ENCODE peak calls at places on chromosomes 4 and X, in five cellular contexts. W is prostate gland, J is Peyer's patch, O is heart left ventricle, H is A549. F is an unnamed sample.

GRCh38 chr4:112343330-112343729 is 46.2 kb downstream of the ALPK1 start:
- DNase-seq in H (no peak), J (no peak), W (no peak), O (no peak), F (no peak)

GRCh38 chr4:55795342-55795741 is 24.2 kb upstream of the EXOC1L start:
- DNase-seq in H (no peak), J (no peak), W (no peak), O (no peak), F (no peak)

GRCh38 chr4:10089346-10089745 is 27.3 kb downstream of the WDR1 start:
- DNase-seq in W (no peak), J (peak), O (peak), H (no peak), F (no peak)

GRCh38 chr4:39758176-39758575 is 60.2 kb downstream of the UBE2K start:
- DNase-seq in O (no peak), W (no peak), J (no peak), H (no peak), F (no peak)

GRCh38 chrX:139881572-139881971 is 51.3 kb downstream of the ATP11C start:
- DNase-seq in O (no peak), J (no peak), H (no peak), W (no peak), F (no peak)

GRCh38 chrX:132955710-132956109 is 2.7 kb downstream of the HS6ST2 start:
- DNase-seq in W (no peak), H (no peak), J (no peak), O (no peak), F (no peak)

GRCh38 chr4:119025440-119025839 is 110.2 kb upstream of the MYOZ2 start:
- DNase-seq in H (no peak), W (peak), O (no peak), J (peak), F (no peak)

GRCh38 chrX:76428243-76429130 is 977 bp downstream of the MAGEE1 start:
- DNase-seq in H (no peak), O (peak), J (peak), W (peak), F (peak)

GRCh38 chr4:168707205-168707604 is 210.4 kb downstream of the PALLD start:
- DNase-seq in W (no peak), O (no peak), H (no peak), J (no peak), F (no peak)

GRCh38 chrX:21740329-21741274 is 17.3 kb downstream of the SMPX start:
- DNase-seq in J (no peak), H (no peak), W (peak), O (peak), F (no peak)

GRCh38 chrX:24463077-24463476 is 2.0 kb upstream of the PDK3 start:
- DNase-seq in W (no peak), H (no peak), O (no peak), J (no peak), F (no peak)

GRCh38 chrX:24465524-24465850 is 401 bp downstream of the PDK3 start:
- DNase-seq in H (no peak), W (no peak), J (peak), O (no peak), F (no peak)

GRCh38 chrX:24464498-24464835 is 619 bp upstream of the PDK3 start:
- DNase-seq in W (no peak), J (no peak), H (no peak), O (no peak), F (no peak)

GRCh38 chrX:24466025-24466424 is 939 bp downstream of the PDK3 start:
- DNase-seq in O (no peak), H (no peak), W (no peak), J (no peak), F (no peak)

DNA sequence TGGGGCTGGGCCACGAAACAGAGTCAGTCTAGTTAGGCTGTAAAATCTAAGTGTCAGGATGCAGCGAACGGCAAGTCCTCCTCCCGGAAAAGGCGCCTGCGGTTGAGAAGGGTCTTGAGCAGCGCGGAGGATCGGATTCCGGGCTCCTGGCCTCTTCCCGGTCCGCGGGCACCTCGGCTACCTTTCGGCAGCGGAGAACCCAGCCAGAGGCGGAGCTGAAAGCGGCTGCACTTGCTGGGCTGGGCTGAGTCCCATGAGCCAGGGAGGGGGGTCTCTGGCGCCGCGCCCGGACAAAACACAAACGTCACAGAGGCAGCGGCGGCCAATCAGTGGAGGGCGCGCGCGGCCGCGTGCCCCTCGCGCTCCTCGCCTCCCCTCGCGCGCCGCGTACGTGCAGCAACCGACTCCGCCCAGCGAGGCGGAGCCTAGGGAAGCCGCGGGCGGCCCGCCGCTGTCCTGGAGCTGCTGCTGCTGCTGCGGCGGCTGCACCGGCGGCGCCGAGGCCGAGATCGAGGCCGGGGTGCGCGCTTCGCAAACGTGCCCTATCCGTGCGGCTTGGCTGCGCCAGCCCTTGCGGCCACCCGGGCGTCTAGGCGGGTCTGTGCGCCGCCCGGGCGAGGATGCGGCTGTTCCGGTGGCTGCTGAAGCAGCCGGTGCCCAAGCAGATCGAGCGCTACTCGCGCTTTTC is at the start of gene PDK3:
- DNase-seq in J (peak), H (peak), W (peak), O (peak), F (peak)
- TF ChIP-seq POLR2A in J (peak), H (peak), W (peak), O (no peak), F (peak)

GRCh38 chr4:3845744-3846429 is 79.7 kb downstream of the ADRA2C start:
- DNase-seq in J (no peak), H (no peak), O (peak), W (no peak), F (no peak)
- TF ChIP-seq POLR2A in J (no peak), H (no peak), O (no peak), W (no peak), F (no peak)

GRCh38 chrX:38805294-38806053 is 4.2 kb downstream of the MID1IP1 start:
- DNase-seq in W (peak), O (peak), H (peak), J (peak), F (peak)

GRCh38 chrX:38803286-38803608 is 2.0 kb downstream of the MID1IP1 start:
- DNase-seq in W (no peak), H (no peak), O (no peak), J (no peak), F (no peak)

GRCh38 chrX:38806054-38806389 is 4.8 kb downstream of the MID1IP1 start:
- DNase-seq in O (no peak), H (peak), J (peak), W (no peak), F (peak)

GRCh38 chrX:38804481-38805293 is 3.4 kb downstream of the MID1IP1 start:
- DNase-seq in J (peak), O (peak), W (no peak), H (peak), F (no peak)

GRCh38 chrX:38803609-38804480 is 2.6 kb downstream of the MID1IP1 start:
- DNase-seq in H (peak), O (peak), J (peak), W (peak), F (peak)
- TF ChIP-seq POLR2A in H (peak), O (no peak), J (peak), W (peak), F (no peak)

GRCh38 chr4:186190456-186191265 is 706 bp upstream of the CYP4V2 start:
- DNase-seq in H (peak), J (no peak), W (peak), O (peak), F (peak)

GRCh38 chr4:186193851-186194250 is 2.5 kb downstream of the CYP4V2 start:
- DNase-seq in W (no peak), H (no peak), O (no peak), J (no peak), F (no peak)

GRCh38 chr4:186189656-186190055 is 1.7 kb upstream of the CYP4V2 start:
- DNase-seq in W (no peak), J (no peak), O (no peak), H (no peak), F (no peak)

GRCh38 chr4:186192068-186192751 is 843 bp downstream of the CYP4V2 start:
- DNase-seq in H (peak), O (peak), W (peak), J (peak), F (peak)

GRCh38 chr4:186191266-186192067 is at the start of gene CYP4V2:
- DNase-seq in H (peak), O (peak), J (peak), W (peak), F (peak)
- TF ChIP-seq POLR2A in H (peak), O (no peak), J (peak), W (peak), F (no peak)

GRCh38 chr4:147633113-147633512 is 15.9 kb downstream of the TMEM184C start:
- DNase-seq in H (no peak), J (no peak), W (no peak), O (no peak), F (no peak)

GRCh38 chr4:147626903-147627302 is 9.7 kb downstream of the TMEM184C start:
- DNase-seq in H (no peak), O (no peak), J (no peak), W (no peak), F (no peak)

GRCh38 chr4:147633643-147634042 is 16.4 kb downstream of the TMEM184C start:
- DNase-seq in H (no peak), J (no peak), W (no peak), O (no peak), F (no peak)

GRCh38 chr4:147625733-147626132 is 8.5 kb downstream of the TMEM184C start:
- DNase-seq in O (no peak), J (no peak), W (no peak), H (no peak), F (no peak)

GRCh38 chr4:147628415-147628814 is 11.2 kb downstream of the TMEM184C start:
- DNase-seq in O (no peak), H (no peak), J (no peak), W (no peak), F (no peak)
- TF ChIP-seq POLR2A in O (no peak), H (no peak), J (no peak), W (no peak), F (no peak)

F was measured in testis.